ENCODE peak calls at places on chromosomes 11 and 22, in seven cellular contexts. One of them, this sample, is unnamed. For H3K9me3, the result is how much of the 10 kb centered on the place peaks cover.

GRCh38 chr11:93330446-93330984 is at the start of gene DEUP1:
- DNase-seq in left lung: peak
- DNase-seq in esophagus squamous epithelium: no peak
- DNase-seq in GM23248: peak
- DNase-seq in heart right ventricle: peak
- DNase-seq in CD8-positive, alpha-beta T cell: no peak
- DNase-seq in mucosa of descending colon: peak
- DNase-seq in this sample: no peak

GRCh38 chr11:8258771-8259170 is 4.9 kb downstream of the LMO1 start:
- DNase-seq in left lung: no peak
- DNase-seq in esophagus squamous epithelium: no peak
- DNase-seq in GM23248: peak
- DNase-seq in heart right ventricle: no peak
- DNase-seq in CD8-positive, alpha-beta T cell: no peak
- DNase-seq in mucosa of descending colon: no peak
- DNase-seq in this sample: no peak

GRCh38 chr11:9016916-9017642 is 13.3 kb upstream of the NRIP3 start:
- DNase-seq in left lung: no peak
- DNase-seq in esophagus squamous epithelium: no peak
- DNase-seq in GM23248: no peak
- DNase-seq in heart right ventricle: no peak
- DNase-seq in CD8-positive, alpha-beta T cell: no peak
- DNase-seq in mucosa of descending colon: no peak
- DNase-seq in this sample: no peak

GRCh38 chr22:27845603-27846100 is 44.1 kb upstream of the MN1 start:
- DNase-seq in left lung: no peak
- DNase-seq in esophagus squamous epithelium: no peak
- DNase-seq in GM23248: no peak
- DNase-seq in heart right ventricle: no peak
- DNase-seq in CD8-positive, alpha-beta T cell: no peak
- DNase-seq in mucosa of descending colon: no peak
- DNase-seq in this sample: no peak

GRCh38 chr11:2178906-2179494 is 7.4 kb upstream of the TH start:
- DNase-seq in left lung: no peak
- DNase-seq in esophagus squamous epithelium: no peak
- DNase-seq in GM23248: peak
- DNase-seq in heart right ventricle: no peak
- DNase-seq in CD8-positive, alpha-beta T cell: no peak
- DNase-seq in mucosa of descending colon: no peak
- DNase-seq in this sample: no peak

GRCh38 chr22:19658967-19659804 is 55.1 kb upstream of the SEPTIN5 start:
- DNase-seq in left lung: no peak
- DNase-seq in esophagus squamous epithelium: no peak
- DNase-seq in GM23248: no peak
- DNase-seq in heart right ventricle: no peak
- DNase-seq in CD8-positive, alpha-beta T cell: no peak
- DNase-seq in mucosa of descending colon: no peak
- DNase-seq in this sample: no peak

GRCh38 chr11:119701591-119702260 is 27.3 kb downstream of the NECTIN1 start:
- DNase-seq in left lung: no peak
- DNase-seq in esophagus squamous epithelium: no peak
- DNase-seq in GM23248: no peak
- DNase-seq in heart right ventricle: no peak
- DNase-seq in CD8-positive, alpha-beta T cell: no peak
- DNase-seq in mucosa of descending colon: no peak
- DNase-seq in this sample: no peak

GRCh38 chr22:16699336-16699735 is 106.7 kb upstream of the CCT8L2 start:
- DNase-seq in left lung: no peak
- DNase-seq in esophagus squamous epithelium: no peak
- DNase-seq in GM23248: no peak
- DNase-seq in heart right ventricle: no peak
- DNase-seq in CD8-positive, alpha-beta T cell: no peak
- DNase-seq in mucosa of descending colon: no peak
- DNase-seq in this sample: no peak

GRCh38 chr11:127130321-127130720 is 129.8 kb upstream of the KIRREL3 start:
- DNase-seq in left lung: no peak
- DNase-seq in esophagus squamous epithelium: no peak
- DNase-seq in GM23248: no peak
- DNase-seq in heart right ventricle: no peak
- DNase-seq in CD8-positive, alpha-beta T cell: no peak
- DNase-seq in mucosa of descending colon: no peak
- DNase-seq in this sample: no peak

GRCh38 chr11:78667462-78667861 is 92.8 kb upstream of the NARS2 start:
- DNase-seq in left lung: no peak
- DNase-seq in esophagus squamous epithelium: no peak
- DNase-seq in GM23248: no peak
- DNase-seq in heart right ventricle: no peak
- DNase-seq in CD8-positive, alpha-beta T cell: no peak
- DNase-seq in mucosa of descending colon: no peak
- DNase-seq in this sample: no peak

GRCh38 chr22:30245985-30246901 is at the start of gene LIF:
- DNase-seq in left lung: no peak
- DNase-seq in esophagus squamous epithelium: no peak
- DNase-seq in GM23248: peak
- DNase-seq in heart right ventricle: no peak
- DNase-seq in CD8-positive, alpha-beta T cell: peak
- DNase-seq in mucosa of descending colon: peak
- DNase-seq in this sample: no peak

GRCh38 chr22:32020117-32020516 is 22.9 kb upstream of the SLC5A1 start:
- DNase-seq in left lung: no peak
- DNase-seq in esophagus squamous epithelium: no peak
- DNase-seq in GM23248: peak
- DNase-seq in heart right ventricle: no peak
- DNase-seq in CD8-positive, alpha-beta T cell: no peak
- DNase-seq in mucosa of descending colon: no peak
- DNase-seq in this sample: no peak

GRCh38 chr11:32893091-32893946 is 708 bp downstream of the QSER1 start:
- DNase-seq in left lung: peak
- DNase-seq in esophagus squamous epithelium: no peak
- DNase-seq in GM23248: peak
- DNase-seq in heart right ventricle: peak
- DNase-seq in CD8-positive, alpha-beta T cell: peak
- DNase-seq in mucosa of descending colon: peak
- DNase-seq in this sample: no peak

GRCh38 chr22:39174498-39175120 is 22.1 kb upstream of the CBX7 start:
- DNase-seq in left lung: peak
- DNase-seq in esophagus squamous epithelium: no peak
- DNase-seq in GM23248: peak
- DNase-seq in heart right ventricle: peak
- DNase-seq in CD8-positive, alpha-beta T cell: peak
- DNase-seq in mucosa of descending colon: peak
- DNase-seq in this sample: peak

GRCh38 chr22:48247829-48248228 is 1485.4 kb downstream of the TBC1D22A start:
- DNase-seq in left lung: no peak
- DNase-seq in esophagus squamous epithelium: no peak
- DNase-seq in GM23248: no peak
- DNase-seq in heart right ventricle: no peak
- DNase-seq in CD8-positive, alpha-beta T cell: no peak
- DNase-seq in mucosa of descending colon: no peak
- DNase-seq in this sample: no peak
- H3K9me3 ChIP-seq in left lung: under half
- H3K9me3 ChIP-seq in esophagus squamous epithelium: under half
- H3K9me3 ChIP-seq in GM23248: under half
- H3K9me3 ChIP-seq in heart right ventricle: under half
- H3K9me3 ChIP-seq in CD8-positive, alpha-beta T cell: under half
- H3K9me3 ChIP-seq in mucosa of descending colon: under half
- H3K9me3 ChIP-seq in this sample: under half

GRCh38 chr22:47690586-47690985 is 928.1 kb downstream of the TBC1D22A start:
- DNase-seq in left lung: no peak
- DNase-seq in esophagus squamous epithelium: no peak
- DNase-seq in GM23248: no peak
- DNase-seq in heart right ventricle: no peak
- DNase-seq in CD8-positive, alpha-beta T cell: no peak
- DNase-seq in mucosa of descending colon: no peak
- DNase-seq in this sample: no peak

GRCh38 chr22:47687776-47688175 is 925.3 kb downstream of the TBC1D22A start:
- DNase-seq in left lung: no peak
- DNase-seq in esophagus squamous epithelium: no peak
- DNase-seq in GM23248: no peak
- DNase-seq in heart right ventricle: no peak
- DNase-seq in CD8-positive, alpha-beta T cell: no peak
- DNase-seq in mucosa of descending colon: no peak
- DNase-seq in this sample: no peak

GRCh38 chr22:47691152-47691895 is 928.9 kb downstream of the TBC1D22A start:
- DNase-seq in left lung: no peak
- DNase-seq in esophagus squamous epithelium: no peak
- DNase-seq in GM23248: no peak
- DNase-seq in heart right ventricle: no peak
- DNase-seq in CD8-positive, alpha-beta T cell: no peak
- DNase-seq in mucosa of descending colon: no peak
- DNase-seq in this sample: no peak

GRCh38 chr22:47692811-47693210 is 930.4 kb downstream of the TBC1D22A start:
- DNase-seq in left lung: no peak
- DNase-seq in esophagus squamous epithelium: no peak
- DNase-seq in GM23248: no peak
- DNase-seq in heart right ventricle: no peak
- DNase-seq in CD8-positive, alpha-beta T cell: no peak
- DNase-seq in mucosa of descending colon: no peak
- DNase-seq in this sample: no peak

DNA sequence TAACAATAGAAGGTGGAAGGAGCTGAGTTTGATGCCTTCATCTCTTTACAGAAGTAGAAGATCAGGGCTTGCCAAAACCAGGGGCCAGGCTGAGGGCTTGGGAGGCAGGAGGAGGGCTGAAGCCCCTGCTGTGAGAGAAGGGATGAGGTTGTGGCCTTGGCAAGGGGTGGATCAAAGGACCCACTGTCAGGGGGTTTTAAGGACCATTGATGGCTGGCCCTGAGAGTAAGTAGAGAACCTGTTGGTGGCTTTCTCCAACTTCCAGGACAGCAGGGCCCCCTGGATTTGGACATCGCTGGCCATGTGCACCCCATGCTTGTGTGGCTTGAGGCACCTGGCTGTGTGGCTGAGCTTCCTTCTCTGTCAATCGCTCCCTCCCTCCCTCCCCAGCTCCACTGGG is 927.7 kb downstream of the TBC1D22A start:
- DNase-seq in left lung: no peak
- DNase-seq in esophagus squamous epithelium: no peak
- DNase-seq in GM23248: no peak
- DNase-seq in heart right ventricle: no peak
- DNase-seq in CD8-positive, alpha-beta T cell: no peak
- DNase-seq in mucosa of descending colon: no peak
- DNase-seq in this sample: no peak
- H3K9me3 ChIP-seq in left lung: under half
- H3K9me3 ChIP-seq in esophagus squamous epithelium: under half
- H3K9me3 ChIP-seq in GM23248: under half
- H3K9me3 ChIP-seq in heart right ventricle: under half
- H3K9me3 ChIP-seq in CD8-positive, alpha-beta T cell: under half
- H3K9me3 ChIP-seq in mucosa of descending colon: under half
- H3K9me3 ChIP-seq in this sample: under half

GRCh38 chr22:11616811-11617210 is 3911.2 kb upstream of the OR11H1 start:
- DNase-seq in left lung: no peak
- DNase-seq in esophagus squamous epithelium: no peak
- DNase-seq in GM23248: no peak
- DNase-seq in heart right ventricle: no peak
- DNase-seq in CD8-positive, alpha-beta T cell: no peak
- DNase-seq in mucosa of descending colon: no peak
- DNase-seq in this sample: no peak

GRCh38 chr22:11613898-11614755 is 3913.9 kb upstream of the OR11H1 start:
- DNase-seq in left lung: no peak
- DNase-seq in esophagus squamous epithelium: no peak
- DNase-seq in GM23248: no peak
- DNase-seq in heart right ventricle: no peak
- DNase-seq in CD8-positive, alpha-beta T cell: no peak
- DNase-seq in mucosa of descending colon: no peak
- DNase-seq in this sample: no peak
- H3K9me3 ChIP-seq in left lung: half or more
- H3K9me3 ChIP-seq in esophagus squamous epithelium: half or more
- H3K9me3 ChIP-seq in GM23248: under half
- H3K9me3 ChIP-seq in heart right ventricle: under half
- H3K9me3 ChIP-seq in CD8-positive, alpha-beta T cell: under half
- H3K9me3 ChIP-seq in mucosa of descending colon: half or more
- H3K9me3 ChIP-seq in this sample: under half

GRCh38 chr22:49148895-49149418 is 678.7 kb downstream of the BRD1 start:
- DNase-seq in left lung: no peak
- DNase-seq in esophagus squamous epithelium: no peak
- DNase-seq in GM23248: no peak
- DNase-seq in heart right ventricle: no peak
- DNase-seq in CD8-positive, alpha-beta T cell: no peak
- DNase-seq in mucosa of descending colon: no peak
- DNase-seq in this sample: no peak

GRCh38 chr22:49149721-49150608 is 677.7 kb downstream of the BRD1 start:
- DNase-seq in left lung: no peak
- DNase-seq in esophagus squamous epithelium: no peak
- DNase-seq in GM23248: no peak
- DNase-seq in heart right ventricle: no peak
- DNase-seq in CD8-positive, alpha-beta T cell: no peak
- DNase-seq in mucosa of descending colon: no peak
- DNase-seq in this sample: no peak

GRCh38 chr22:49147617-49148175 is 680.0 kb downstream of the BRD1 start:
- DNase-seq in left lung: no peak
- DNase-seq in esophagus squamous epithelium: no peak
- DNase-seq in GM23248: no peak
- DNase-seq in heart right ventricle: no peak
- DNase-seq in CD8-positive, alpha-beta T cell: no peak
- DNase-seq in mucosa of descending colon: no peak
- DNase-seq in this sample: no peak

GRCh38 chr22:49146511-49146910 is 681.2 kb downstream of the BRD1 start:
- DNase-seq in left lung: no peak
- DNase-seq in esophagus squamous epithelium: no peak
- DNase-seq in GM23248: no peak
- DNase-seq in heart right ventricle: no peak
- DNase-seq in CD8-positive, alpha-beta T cell: no peak
- DNase-seq in mucosa of descending colon: no peak
- DNase-seq in this sample: no peak

GRCh38 chr22:49147171-49147570 is 680.5 kb downstream of the BRD1 start:
- DNase-seq in left lung: no peak
- DNase-seq in esophagus squamous epithelium: no peak
- DNase-seq in GM23248: no peak
- DNase-seq in heart right ventricle: no peak
- DNase-seq in CD8-positive, alpha-beta T cell: no peak
- DNase-seq in mucosa of descending colon: no peak
- DNase-seq in this sample: no peak
- H3K9me3 ChIP-seq in left lung: under half
- H3K9me3 ChIP-seq in esophagus squamous epithelium: under half
- H3K9me3 ChIP-seq in GM23248: under half
- H3K9me3 ChIP-seq in heart right ventricle: under half
- H3K9me3 ChIP-seq in CD8-positive, alpha-beta T cell: under half
- H3K9me3 ChIP-seq in mucosa of descending colon: under half
- H3K9me3 ChIP-seq in this sample: under half

DNA sequence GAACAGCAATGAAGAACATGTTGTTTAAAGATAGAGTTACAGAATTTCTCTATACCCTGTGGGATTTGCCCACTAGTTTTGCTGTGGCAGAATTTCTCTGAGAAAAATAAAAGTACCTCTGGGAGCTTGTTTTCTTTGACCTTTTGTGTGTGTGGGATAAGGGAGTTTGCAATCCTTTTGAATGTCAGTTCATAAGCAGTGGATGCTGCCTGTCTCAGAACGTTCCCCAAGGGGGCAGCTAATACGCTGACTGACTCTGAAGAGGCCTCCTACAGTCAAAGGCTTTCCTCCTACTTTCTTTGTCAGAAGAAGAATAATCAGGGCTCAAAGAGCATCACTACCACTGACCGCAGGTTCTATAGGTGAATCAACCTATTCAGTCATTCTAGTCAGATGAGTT is 140.6 kb downstream of the AASDHPPT start:
- DNase-seq in left lung: no peak
- DNase-seq in esophagus squamous epithelium: no peak
- DNase-seq in GM23248: no peak
- DNase-seq in heart right ventricle: no peak
- DNase-seq in CD8-positive, alpha-beta T cell: no peak
- DNase-seq in mucosa of descending colon: no peak
- DNase-seq in this sample: no peak
- H3K9me3 ChIP-seq in left lung: under half
- H3K9me3 ChIP-seq in esophagus squamous epithelium: under half
- H3K9me3 ChIP-seq in GM23248: under half
- H3K9me3 ChIP-seq in heart right ventricle: under half
- H3K9me3 ChIP-seq in CD8-positive, alpha-beta T cell: under half
- H3K9me3 ChIP-seq in mucosa of descending colon: under half
- H3K9me3 ChIP-seq in this sample: under half

This sample was measured in thoracic aorta.